ENCODE peak calls at places on chromosomes 16 and 17, in ten cellular contexts. G is testis; Q is cardiac muscle cell; Y is osteoblast; T is PC-3; V is colonic mucosa; K is effector memory CD4-positive, alpha-beta T cell; S is AG04450; I is GM12878; H is neural progenitor cell. O is an unnamed sample. For H3K27me3, the result is how much of the 10 kb centered on the place peaks cover.

GRCh38 chr17:3761061-3761917 is 37.6 kb downstream of the HASPIN start:
- DNase-seq in G (no peak), Q (no peak), Y (peak), T (no peak), V (no peak), K (no peak), S (no peak), I (no peak), H (no peak), O (no peak)

GRCh38 chr17:72338847-72339790 is 218.3 kb downstream of the SOX9 start:
- DNase-seq in G (no peak), Q (peak), Y (peak), T (peak), V (peak), K (no peak), S (peak), I (no peak), H (no peak), O (peak)

GRCh38 chr16:14109077-14109775 is 38.1 kb downstream of the MRTFB start:
- DNase-seq in G (no peak), Q (no peak), Y (no peak), T (no peak), V (no peak), K (no peak), S (no peak), I (no peak), H (no peak), O (no peak)

GRCh38 chr17:604719-605118 is 109.9 kb downstream of the VPS53 start:
- DNase-seq in G (no peak), Q (no peak), Y (peak), T (no peak), V (peak), K (no peak), S (no peak), I (no peak), H (peak), O (no peak)

GRCh38 chr17:68892193-68892592 is 63.0 kb downstream of the ABCA8 start:
- DNase-seq in G (no peak), Q (no peak), Y (no peak), T (no peak), V (no peak), K (no peak), S (no peak), I (no peak), H (no peak), O (no peak)

GRCh38 chr17:1108810-1109605 is 70.8 kb downstream of the ABR start:
- DNase-seq in G (peak), Q (peak), Y (peak), T (peak), V (peak), K (peak), S (no peak), I (no peak), H (peak), O (peak)

GRCh38 chr17:77667478-77667877 is 291.0 kb upstream of the TNRC6C start:
- DNase-seq in G (no peak), Q (no peak), Y (no peak), T (no peak), V (no peak), K (no peak), S (no peak), I (no peak), H (no peak), O (no peak)

GRCh38 chr16:58026139-58026704 is 668 bp downstream of the MMP15 start:
- DNase-seq in G (no peak), Q (peak), Y (peak), T (peak), V (peak), K (no peak), S (no peak), I (no peak), H (peak), O (peak)

GRCh38 chr16:57563761-57564160 is 21.3 kb downstream of the ADGRG5 start:
- DNase-seq in G (no peak), Q (no peak), Y (no peak), T (no peak), V (no peak), K (no peak), S (no peak), I (no peak), H (no peak), O (no peak)

GRCh38 chr16:22898874-22899348 is 84.9 kb downstream of the HS3ST2 start:
- DNase-seq in G (peak), Q (peak), Y (peak), T (peak), V (peak), K (no peak), S (no peak), I (peak), H (peak), O (peak)

DNA sequence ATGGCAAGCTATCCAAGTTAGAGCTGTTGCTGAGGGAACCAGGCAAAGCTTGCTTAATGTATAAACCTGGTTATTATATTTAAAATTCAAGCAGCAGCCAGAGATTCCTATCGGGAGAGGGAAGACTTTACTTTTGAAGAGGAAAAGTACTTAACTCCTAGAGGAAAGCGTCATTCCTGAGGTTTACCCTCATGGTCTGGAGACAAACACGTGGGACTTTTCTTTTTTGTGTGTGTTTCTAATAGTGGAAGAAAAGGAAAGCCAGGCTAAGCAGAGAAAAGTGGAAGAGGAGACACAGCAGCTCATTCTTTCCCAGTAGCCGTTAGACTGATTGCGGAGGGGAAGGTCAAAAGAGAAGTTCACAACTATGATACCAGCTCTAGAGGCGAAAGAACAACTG is 40.0 kb upstream of the MYH10 start:
- DNase-seq in G (no peak), Q (peak), Y (no peak), T (no peak), V (no peak), K (no peak), S (no peak), I (no peak), H (no peak), O (no peak)
- H3K4me3 ChIP-seq in G (no peak), Q (no peak), Y (no peak), T (no peak), V (no peak), K (no peak), S (no peak), I (no peak), H (no peak), O (no peak)

DNA sequence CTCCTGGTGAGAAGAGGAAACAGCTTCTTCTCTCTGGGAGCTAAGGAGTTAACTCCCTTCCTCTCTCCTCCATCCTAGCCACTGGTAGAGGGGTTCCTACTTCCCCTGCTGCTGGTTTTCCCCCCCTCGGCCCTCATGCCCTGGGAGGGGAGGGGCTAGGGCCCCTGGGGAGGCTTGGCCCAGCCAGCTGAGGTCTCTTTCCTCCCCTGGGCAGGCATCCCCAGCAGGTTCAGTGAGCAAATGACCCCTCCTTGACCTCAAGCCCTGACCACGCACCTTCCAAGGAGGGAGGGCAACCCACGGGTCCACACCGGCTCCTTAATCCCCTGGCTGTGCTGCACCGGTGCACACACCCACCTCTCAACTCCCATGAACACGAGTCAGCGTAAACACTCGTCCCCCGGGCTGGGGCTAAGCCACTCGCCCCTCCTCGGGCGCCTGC is 33.9 kb downstream of the SRCIN1 start:
- DNase-seq in G (no peak), Q (no peak), Y (peak), T (no peak), V (no peak), K (no peak), S (no peak), I (no peak), H (peak), O (peak)
- H3K27me3 ChIP-seq in G (under half), Q (half or more), Y (half or more), T (under half), V (under half), K (half or more), S (half or more), I (under half), H (half or more), O (under half)

GRCh38 chr16:67223992-67224391 is 2.9 kb upstream of the TMEM208 start:
- DNase-seq in G (no peak), Q (no peak), Y (no peak), T (no peak), V (no peak), K (no peak), S (no peak), I (no peak), H (no peak), O (no peak)
- H3K4me3 ChIP-seq in G (no peak), Q (no peak), Y (no peak), T (no peak), V (no peak), K (no peak), S (no peak), I (no peak), H (no peak), O (no peak)

GRCh38 chr16:85998868-85999729 is 100.1 kb downstream of the IRF8 start:
- DNase-seq in G (no peak), Q (no peak), Y (no peak), T (no peak), V (no peak), K (no peak), S (no peak), I (no peak), H (no peak), O (no peak)
- H3K27me3 ChIP-seq in G (under half), Q (under half), Y (under half), T (under half), V (under half), K (under half), S (half or more), I (under half), H (under half), O (under half)

GRCh38 chr17:18361837-18362380 is 1.4 kb downstream of the SHMT1 start:
- DNase-seq in G (no peak), Q (no peak), Y (no peak), T (no peak), V (no peak), K (no peak), S (no peak), I (no peak), H (no peak), O (no peak)
- H3K4me3 ChIP-seq in G (no peak), Q (no peak), Y (no peak), T (peak), V (peak), K (no peak), S (no peak), I (peak), H (peak), O (no peak)

DNA sequence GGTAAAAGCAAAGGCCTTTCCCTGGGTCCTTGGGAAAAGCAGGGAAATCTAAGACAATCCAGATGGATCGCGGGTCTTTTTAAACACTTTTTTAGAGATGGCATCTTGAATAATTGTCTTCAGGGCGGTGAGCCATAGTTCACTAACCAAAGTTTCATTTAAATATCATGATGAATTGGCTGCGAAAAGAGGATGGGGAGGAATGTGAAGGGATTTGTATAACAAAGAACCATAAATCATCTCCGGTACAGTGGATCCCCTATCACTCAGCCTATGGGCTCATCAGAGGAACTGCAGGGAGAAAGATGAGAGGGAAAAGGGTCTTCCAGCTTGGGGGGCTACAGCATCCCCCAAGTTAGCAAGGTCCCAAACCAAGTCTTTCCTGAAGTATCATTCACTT is 16.6 kb upstream of the DDX52 start:
- DNase-seq in G (no peak), Q (no peak), Y (no peak), T (no peak), V (no peak), K (no peak), S (no peak), I (no peak), H (no peak), O (no peak)
- H3K27me3 ChIP-seq in G (under half), Q (under half), Y (under half), T (under half), V (under half), K (under half), S (under half), I (under half), H (under half), O (under half)

GRCh38 chr16:47144559-47144877 is 773 bp upstream of the NETO2 start:
- DNase-seq in G (no peak), Q (no peak), Y (peak), T (no peak), V (no peak), K (no peak), S (no peak), I (no peak), H (no peak), O (no peak)
- H3K4me3 ChIP-seq in G (peak), Q (peak), Y (peak), T (peak), V (peak), K (peak), S (peak), I (peak), H (peak), O (peak)

GRCh38 chr17:79562806-79563141 is 48.1 kb downstream of the RBFOX3 start:
- DNase-seq in G (no peak), Q (no peak), Y (no peak), T (no peak), V (no peak), K (no peak), S (no peak), I (no peak), H (no peak), O (no peak)
- H3K27me3 ChIP-seq in G (under half), Q (under half), Y (under half), T (under half), V (under half), K (under half), S (under half), I (under half), H (under half), O (under half)

O was measured in MG63.